ENCODE peak calls at places on chromosomes 7 and 10, in six cellular contexts. D is tibial nerve, S is sigmoid colon, N is HepG2, B is mammary epithelial cell, P is neural progenitor cell. O is an unnamed sample. For H3K4me1, the result is how much of the 10 kb centered on the place peaks cover.

GRCh38 chr7:142587578-142588191 is 161.6 kb upstream of the PRSS1 start:
- DNase-seq in D (no peak), B (peak), S (no peak), N (peak), P (peak), O (no peak)

GRCh38 chr10:112957589-112958202 is 7.6 kb downstream of the TCF7L2 start:
- DNase-seq in P (no peak), D (no peak), S (no peak), B (no peak), N (no peak), O (no peak)

GRCh38 chr7:98214811-98215321 is 3.6 kb downstream of the BHLHA15 start:
- DNase-seq in S (peak), P (no peak), D (no peak), N (no peak), B (no peak), O (peak)

GRCh38 chr7:48742046-48742445 is 182.3 kb upstream of the CDC14C start:
- DNase-seq in S (no peak), P (no peak), D (no peak), B (no peak), N (no peak), O (no peak)

GRCh38 chr10:27822286-27822685 is 76.7 kb upstream of the MKX start:
- DNase-seq in N (no peak), B (no peak), S (no peak), P (no peak), D (no peak), O (no peak)

GRCh38 chr10:56874950-56875349 is 513.9 kb upstream of the ZWINT start:
- DNase-seq in P (no peak), D (no peak), B (no peak), S (no peak), N (no peak), O (no peak)

GRCh38 chr7:111384065-111384891 is 178.0 kb downstream of the IMMP2L start:
- DNase-seq in S (no peak), P (no peak), D (no peak), B (peak), N (no peak), O (no peak)

GRCh38 chr7:40887099-40887498 is 752.3 kb downstream of the SUGCT start:
- DNase-seq in P (no peak), B (peak), D (no peak), S (no peak), N (no peak), O (no peak)

GRCh38 chr10:4352566-4352961 is 473.4 kb upstream of the AKR1E2 start:
- DNase-seq in D (peak), B (no peak), P (no peak), S (peak), N (no peak), O (peak)

GRCh38 chr10:13247784-13248183 is 13.6 kb upstream of the UCMA start:
- DNase-seq in N (no peak), B (no peak), P (no peak), S (no peak), D (no peak), O (no peak)

GRCh38 chr10:44967596-44967995 is 8.0 kb downstream of the RASSF4 start:
- DNase-seq in N (no peak), S (peak), P (no peak), B (no peak), D (no peak), O (no peak)

GRCh38 chr10:92993671-92994304 is 66.8 kb upstream of the CYP26C1 start:
- DNase-seq in P (peak), D (no peak), N (no peak), S (no peak), B (no peak), O (no peak)

GRCh38 chr7:37352974-37353948 is 95.4 kb downstream of the ELMO1 start:
- DNase-seq in B (no peak), P (peak), S (no peak), N (no peak), D (no peak), O (peak)

GRCh38 chr10:71948496-71949067 is 15.6 kb upstream of the CHST3 start:
- DNase-seq in S (no peak), D (no peak), N (peak), P (no peak), B (no peak), O (no peak)

GRCh38 chr7:155138204-155138603 is 68.1 kb downstream of the HTR5A start:
- DNase-seq in D (no peak), B (no peak), N (no peak), S (no peak), P (no peak), O (no peak)

GRCh38 chr7:108316708-108317107 is 139.5 kb downstream of the NRCAM start:
- DNase-seq in N (no peak), S (no peak), P (no peak), D (no peak), B (no peak), O (no peak)

GRCh38 chr7:151142686-151143040 is 24.8 kb downstream of the GBX1 start:
- DNase-seq in P (peak), B (no peak), S (no peak), D (no peak), N (no peak), O (no peak)

GRCh38 chr7:22663721-22664120 is 63.3 kb upstream of the IL6 start:
- DNase-seq in B (no peak), P (no peak), N (no peak), S (no peak), D (no peak), O (no peak)

GRCh38 chr7:100544949-100545635 is 6.1 kb downstream of the AGFG2 start:
- DNase-seq in D (no peak), N (peak), S (no peak), B (peak), P (no peak), O (no peak)

GRCh38 chr10:122290833-122291532 is 19.9 kb downstream of the BTBD16 start:
- DNase-seq in S (peak), N (no peak), B (no peak), P (no peak), D (no peak), O (no peak)
- H3K4me1 ChIP-seq in S (under half), N (under half), B (under half), P (under half), D (under half), O (under half)

DNA sequence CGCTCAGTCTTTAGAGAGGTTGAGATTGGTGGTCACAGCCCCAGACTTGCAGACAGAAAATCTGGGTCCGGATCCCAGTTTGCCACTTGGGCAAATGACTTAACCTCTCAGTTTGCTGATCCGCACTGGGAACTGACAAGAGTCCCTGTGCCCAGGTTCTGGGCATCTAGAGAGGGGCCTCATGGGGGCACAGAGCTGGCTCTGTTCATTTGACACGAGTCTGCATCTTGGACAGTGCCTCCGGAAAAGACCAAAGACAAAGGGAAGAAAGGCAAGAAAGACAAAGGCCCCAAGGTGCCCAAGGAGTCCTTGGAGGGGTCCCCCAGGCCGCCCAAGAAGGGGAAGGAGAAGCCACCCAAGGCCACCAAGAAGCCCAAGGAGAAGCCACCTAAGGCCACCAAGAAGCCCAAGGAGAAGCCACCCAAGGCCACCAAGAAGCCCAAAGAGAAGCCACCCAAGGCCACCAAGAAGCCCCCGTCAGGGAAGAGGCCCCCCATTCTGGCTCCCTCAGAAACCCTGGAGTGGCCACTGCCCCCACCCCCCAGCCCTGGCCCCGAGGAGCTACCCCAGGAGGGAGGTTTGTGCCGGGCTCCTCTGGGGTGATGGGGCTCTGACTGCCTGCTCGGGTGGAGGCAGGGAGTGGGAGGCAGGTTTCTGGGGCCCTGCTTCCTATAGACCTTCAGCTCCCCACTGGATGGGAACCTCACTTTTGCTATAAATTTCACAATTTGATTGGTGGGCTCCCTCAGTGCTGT is 2.3 kb downstream of the AEBP1 start:
- DNase-seq in S (no peak), P (no peak), N (no peak), B (no peak), D (no peak), O (no peak)
- H3K4me3 ChIP-seq in S (peak), P (no peak), N (no peak), B (no peak), D (peak), O (peak)

GRCh38 chr10:14530465-14530864 is 199.7 kb upstream of the FRMD4A start:
- DNase-seq in S (no peak), B (no peak), P (no peak), N (no peak), D (no peak), O (no peak)
- H3K4me1 ChIP-seq in S (under half), B (under half), P (under half), N (under half), D (under half), O (under half)

GRCh38 chr7:2062648-2063047 is 170.1 kb downstream of the MAD1L1 start:
- DNase-seq in D (no peak), S (no peak), P (no peak), N (no peak), B (no peak), O (no peak)

GRCh38 chr7:2055956-2056355 is 176.8 kb downstream of the MAD1L1 start:
- DNase-seq in D (no peak), P (no peak), N (no peak), S (no peak), B (no peak), O (no peak)

GRCh38 chr7:2063562-2064360 is 169.0 kb downstream of the MAD1L1 start:
- DNase-seq in D (no peak), N (no peak), P (no peak), B (peak), S (no peak), O (no peak)

GRCh38 chr7:2060701-2061100 is 172.0 kb downstream of the MAD1L1 start:
- DNase-seq in B (no peak), N (no peak), S (no peak), D (no peak), P (no peak), O (no peak)

DNA sequence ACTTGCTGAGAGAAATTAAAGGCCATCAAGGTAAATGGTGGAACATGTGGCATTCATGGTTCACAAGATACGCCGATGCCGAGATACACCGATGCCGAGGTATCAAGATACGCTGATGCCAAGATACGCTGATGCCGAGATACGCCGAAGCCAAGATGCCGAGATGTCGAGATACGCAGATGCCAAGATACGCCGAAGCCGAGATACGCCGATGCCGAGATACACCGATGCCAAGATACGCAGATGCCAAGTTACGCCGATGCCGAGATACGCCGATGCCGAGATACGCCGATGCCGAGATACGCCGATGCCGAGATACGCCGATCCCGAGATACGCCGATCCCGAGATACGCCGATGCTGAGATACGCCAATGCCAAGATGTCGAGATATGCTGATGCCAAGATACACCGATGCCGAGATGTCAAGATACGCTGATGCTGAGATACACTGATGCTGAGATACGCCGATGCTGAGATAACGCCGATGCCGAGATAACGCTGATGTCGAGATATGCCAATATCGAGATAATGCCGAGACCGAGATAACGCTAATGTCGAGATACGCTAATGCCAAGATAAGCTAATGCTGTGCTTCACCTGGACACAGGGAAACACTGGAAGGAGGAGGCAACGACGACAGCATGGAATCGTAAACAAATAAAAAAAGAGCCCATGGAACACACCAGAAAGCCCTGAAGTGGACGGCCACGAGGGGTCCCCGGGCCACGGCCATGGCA is 172.6 kb downstream of the MAD1L1 start:
- DNase-seq in P (no peak), S (no peak), D (no peak), B (no peak), N (no peak), O (no peak)
- H3K4me3 ChIP-seq in P (no peak), S (no peak), D (no peak), B (no peak), N (no peak), O (no peak)

GRCh38 chr7:5692112-5692844 is 89.2 kb downstream of the RNF216 start:
- DNase-seq in B (peak), N (peak), D (peak), P (no peak), S (peak), O (peak)

GRCh38 chr7:5692845-5693278 is 88.6 kb downstream of the RNF216 start:
- DNase-seq in N (no peak), P (no peak), S (no peak), D (no peak), B (peak), O (no peak)

GRCh38 chr7:5689716-5690115 is 91.7 kb downstream of the RNF216 start:
- DNase-seq in B (no peak), S (no peak), D (no peak), N (no peak), P (no peak), O (no peak)

GRCh38 chr7:5691536-5692090 is 89.8 kb downstream of the RNF216 start:
- DNase-seq in B (no peak), D (no peak), N (no peak), S (no peak), P (no peak), O (no peak)

DNA sequence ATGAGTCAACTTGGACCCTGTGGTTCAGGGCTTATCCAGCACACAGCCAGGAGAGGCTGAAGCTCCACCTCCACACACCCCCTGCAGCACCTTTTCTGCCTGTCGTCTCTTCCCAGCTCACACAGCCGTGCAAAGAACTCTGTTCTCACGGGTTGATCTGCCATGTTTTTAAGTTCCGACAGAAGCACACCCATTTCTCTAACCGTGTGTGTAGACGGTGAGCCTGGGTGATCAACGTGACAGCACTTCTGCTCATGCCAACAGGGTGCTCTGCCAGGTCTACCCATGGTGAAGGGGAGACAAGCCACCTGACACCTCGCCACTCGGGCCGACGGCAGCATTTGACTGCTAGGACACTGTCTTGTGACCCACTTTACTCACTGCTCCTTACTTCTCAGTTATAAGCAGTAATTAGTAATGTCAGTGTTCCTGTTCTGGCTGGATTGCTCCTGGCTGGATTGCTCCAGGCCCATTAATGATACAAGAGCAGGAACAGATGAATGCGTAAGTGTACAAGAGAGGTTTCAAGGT is 90.5 kb downstream of the RNF216 start:
- DNase-seq in S (peak), P (no peak), D (no peak), N (no peak), B (peak), O (peak)
- H3K4me1 ChIP-seq in S (half or more), P (under half), D (under half), N (under half), B (half or more), O (half or more)

DNA sequence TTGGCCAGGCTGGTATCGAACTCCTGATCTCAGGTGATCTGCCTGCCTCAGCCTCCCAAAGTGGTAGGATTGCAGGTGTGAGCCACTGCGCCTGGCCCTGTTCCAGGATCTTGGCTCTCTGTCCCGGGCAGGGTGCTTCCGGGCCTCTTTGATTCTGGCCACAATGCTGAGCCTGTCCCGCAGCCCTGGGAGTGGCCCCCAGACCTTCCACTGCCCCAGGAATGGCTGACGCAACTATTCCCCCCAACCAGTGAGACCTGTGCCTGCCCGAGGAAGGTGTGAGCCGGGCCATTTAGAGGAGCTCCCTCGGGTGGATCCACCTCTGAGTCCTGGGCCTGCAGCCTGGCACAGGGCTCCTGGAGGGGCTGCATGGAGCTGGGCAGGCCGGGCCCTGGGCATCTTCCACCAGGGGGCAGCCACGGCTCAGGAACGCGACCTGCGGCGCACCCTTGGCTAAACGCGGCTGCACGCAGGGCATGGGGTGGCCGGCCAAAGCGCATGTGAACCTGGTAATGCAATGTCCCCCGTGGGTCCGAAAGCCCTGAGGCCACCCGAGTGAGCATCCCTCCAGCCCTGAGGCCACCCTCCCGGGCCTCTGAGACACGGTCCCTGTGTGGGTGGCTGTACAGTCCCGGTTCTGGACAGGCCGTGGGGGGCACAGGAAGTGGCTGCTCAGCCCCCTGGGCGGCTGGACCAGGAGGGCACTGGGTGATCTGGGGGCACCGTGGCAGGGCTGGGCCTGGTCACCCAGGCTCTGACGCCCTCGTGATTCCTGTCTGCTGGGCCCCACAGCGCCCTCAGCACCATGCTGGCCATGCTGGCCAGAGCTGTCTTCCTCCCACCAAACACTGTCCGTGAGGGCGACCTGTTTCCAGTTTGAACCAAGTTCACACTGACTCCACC is 24.8 kb downstream of the GRIFIN start:
- DNase-seq in D (peak), S (peak), B (peak), N (peak), P (peak), O (peak)
- H3K4me3 ChIP-seq in D (peak), S (peak), B (no peak), N (peak), P (no peak), O (peak)

GRCh38 chr7:139696547-139696946 is 81.3 kb downstream of the HIPK2 start:
- DNase-seq in D (no peak), N (no peak), P (no peak), B (no peak), S (no peak), O (no peak)
- H3K4me1 ChIP-seq in D (under half), N (under half), P (under half), B (under half), S (under half), O (under half)

O was measured in tibial artery.